ENCODE peak calls at places on chromosome 15, in eight cellular contexts. U is heart left ventricle, Q is H1, L is A549, J is psoas muscle, M is GM12865, B is fibroblast of pulmonary artery, S is skeletal muscle cell. R is an unnamed sample.

GRCh38 chr15:92809880-92810361 is 90.2 kb upstream of the CHD2 start:
- DNase-seq in U (no peak), Q (no peak), L (peak), J (no peak), M (peak), B (peak), S (no peak), R (no peak)

GRCh38 chr15:42996871-42997270 is 76.3 kb upstream of the TTBK2 start:
- DNase-seq in U (no peak), Q (peak), L (no peak), J (no peak), M (no peak), B (no peak), S (no peak), R (no peak)

GRCh38 chr15:71385026-71385425 is 269.8 kb downstream of the THSD4 start:
- DNase-seq in U (no peak), Q (no peak), L (no peak), J (no peak), M (no peak), B (peak), S (no peak), R (no peak)

GRCh38 chr15:90035095-90035834 is 34.1 kb downstream of the ZNF710 start:
- DNase-seq in U (peak), Q (no peak), L (peak), J (peak), M (no peak), B (peak), S (peak), R (peak)

GRCh38 chr15:57343018-57343417 is 33.3 kb upstream of the CGNL1 start:
- DNase-seq in U (no peak), Q (no peak), L (no peak), J (no peak), M (no peak), B (no peak), S (no peak), R (no peak)

GRCh38 chr15:94670436-94671034 is 439.2 kb downstream of the MCTP2 start:
- DNase-seq in U (no peak), Q (no peak), L (peak), J (no peak), M (peak), B (peak), S (no peak), R (no peak)

GRCh38 chr15:57205027-57205855 is 171.1 kb upstream of the CGNL1 start:
- DNase-seq in U (no peak), Q (no peak), L (no peak), J (no peak), M (no peak), B (no peak), S (no peak), R (no peak)

GRCh38 chr15:88904808-88905327 is 8.3 kb downstream of the MFGE8 start:
- DNase-seq in U (peak), Q (no peak), L (peak), J (peak), M (peak), B (peak), S (no peak), R (peak)

GRCh38 chr15:77376770-77377169 is 43.1 kb downstream of the PEAK1 start:
- DNase-seq in U (no peak), Q (no peak), L (no peak), J (no peak), M (no peak), B (no peak), S (no peak), R (no peak)

GRCh38 chr15:40320931-40321371 is 2.5 kb upstream of the INAFM2 start:
- DNase-seq in U (peak), Q (no peak), L (peak), J (no peak), M (peak), B (peak), S (no peak), R (no peak)

GRCh38 chr15:29522373-29523276 is 253.0 kb upstream of the NSMCE3 start:
- DNase-seq in U (no peak), Q (no peak), L (peak), J (no peak), M (no peak), B (no peak), S (no peak), R (no peak)

GRCh38 chr15:39261397-39261796 is 319.5 kb upstream of the THBS1 start:
- DNase-seq in U (no peak), Q (no peak), L (no peak), J (no peak), M (no peak), B (peak), S (no peak), R (no peak)

GRCh38 chr15:57134877-57135276 is 216.4 kb downstream of the TCF12 start:
- DNase-seq in U (no peak), Q (no peak), L (no peak), J (no peak), M (no peak), B (peak), S (no peak), R (no peak)

GRCh38 chr15:95872366-95872771 is 458.1 kb upstream of the NR2F2 start:
- DNase-seq in U (no peak), Q (no peak), L (no peak), J (no peak), M (no peak), B (peak), S (no peak), R (no peak)

GRCh38 chr15:36884404-36885335 is 215.7 kb downstream of the MEIS2 start:
- DNase-seq in U (no peak), Q (no peak), L (no peak), J (no peak), M (no peak), B (no peak), S (no peak), R (no peak)

GRCh38 chr15:36332301-36332700 is 247.1 kb upstream of the CDIN1 start:
- DNase-seq in U (no peak), Q (no peak), L (no peak), J (no peak), M (no peak), B (peak), S (no peak), R (no peak)

GRCh38 chr15:90911906-90912769 is 9.0 kb downstream of the MAN2A2 start:
- DNase-seq in U (no peak), Q (no peak), L (no peak), J (peak), M (no peak), B (no peak), S (no peak), R (no peak)

GRCh38 chr15:34984884-34985630 is 3.0 kb downstream of the ZNF770 start:
- DNase-seq in U (no peak), Q (no peak), L (no peak), J (peak), M (no peak), B (peak), S (no peak), R (no peak)

GRCh38 chr15:73688455-73688854 is 4.3 kb downstream of the CD276 start:
- DNase-seq in U (no peak), Q (no peak), L (no peak), J (peak), M (no peak), B (no peak), S (no peak), R (no peak)

GRCh38 chr15:68400066-68400456 is 31.9 kb downstream of the ITGA11 start:
- DNase-seq in U (no peak), Q (no peak), L (peak), J (no peak), M (no peak), B (no peak), S (no peak), R (no peak)

GRCh38 chr15:71448688-71449114 is 333.4 kb downstream of the THSD4 start:
- DNase-seq in U (peak), Q (peak), L (peak), J (no peak), M (peak), B (peak), S (peak), R (no peak)

GRCh38 chr15:29061746-29062660 is 176.2 kb downstream of the APBA2 start:
- DNase-seq in U (no peak), Q (no peak), L (no peak), J (no peak), M (no peak), B (no peak), S (no peak), R (no peak)

GRCh38 chr15:86336051-86336788 is 256.5 kb downstream of the AGBL1 start:
- DNase-seq in U (no peak), Q (no peak), L (no peak), J (no peak), M (no peak), B (no peak), S (peak), R (no peak)

GRCh38 chr15:40461958-40462357 is 8.8 kb upstream of the CHST14 start:
- DNase-seq in U (no peak), Q (no peak), L (no peak), J (peak), M (no peak), B (no peak), S (no peak), R (no peak)

GRCh38 chr15:40300771-40301170 is 7.0 kb downstream of the PLCB2 start:
- DNase-seq in U (no peak), Q (no peak), L (no peak), J (no peak), M (no peak), B (no peak), S (no peak), R (no peak)

GRCh38 chr15:68733666-68734065 is 87.0 kb downstream of the ANP32A start:
- DNase-seq in U (no peak), Q (no peak), L (no peak), J (no peak), M (no peak), B (no peak), S (no peak), R (no peak)

GRCh38 chr15:25670025-25670554 is 193.0 kb downstream of the ATP10A start:
- DNase-seq in U (peak), Q (peak), L (peak), J (peak), M (no peak), B (peak), S (no peak), R (peak)

GRCh38 chr15:43118829-43119228 is 13.0 kb upstream of the UBR1 start:
- DNase-seq in U (no peak), Q (no peak), L (no peak), J (no peak), M (peak), B (no peak), S (no peak), R (no peak)

GRCh38 chr15:70095387-70096214 is 2.1 kb downstream of the TLE3 start:
- DNase-seq in U (no peak), Q (no peak), L (no peak), J (peak), M (peak), B (no peak), S (no peak), R (no peak)

GRCh38 chr15:67068724-67069400 is 3.5 kb downstream of the SMAD3 start:
- DNase-seq in U (no peak), Q (no peak), L (no peak), J (no peak), M (peak), B (no peak), S (no peak), R (no peak)

GRCh38 chr15:63436872-63437375 is 55.3 kb upstream of the CA12 start:
- DNase-seq in U (peak), Q (no peak), L (peak), J (peak), M (peak), B (peak), S (peak), R (peak)

GRCh38 chr15:45719490-45719889 is 84.7 kb downstream of the SQOR start:
- DNase-seq in U (no peak), Q (no peak), L (no peak), J (no peak), M (no peak), B (peak), S (no peak), R (no peak)

GRCh38 chr15:79028411-79028964 is 62.1 kb downstream of the RASGRF1 start:
- DNase-seq in U (peak), Q (peak), L (peak), J (no peak), M (peak), B (peak), S (no peak), R (no peak)

GRCh38 chr15:62769604-62770003 is 272.9 kb upstream of the TPM1 start:
- DNase-seq in U (no peak), Q (no peak), L (no peak), J (no peak), M (no peak), B (peak), S (peak), R (no peak)

GRCh38 chr15:60656041-60656440 is 177.1 kb upstream of the ICE2 start:
- DNase-seq in U (no peak), Q (no peak), L (no peak), J (no peak), M (no peak), B (no peak), S (no peak), R (no peak)

GRCh38 chr15:60493166-60493565 is 14.2 kb upstream of the ICE2 start:
- DNase-seq in U (no peak), Q (no peak), L (no peak), J (no peak), M (no peak), B (no peak), S (no peak), R (no peak)

GRCh38 chr15:72230197-72231065 is 559 bp downstream of the PKM start:
- DNase-seq in U (peak), Q (peak), L (peak), J (peak), M (peak), B (peak), S (peak), R (peak)

GRCh38 chr15:48250640-48251076 is 44.6 kb downstream of the SLC12A1 start:
- DNase-seq in U (peak), Q (peak), L (peak), J (no peak), M (peak), B (peak), S (peak), R (no peak)

GRCh38 chr15:51077565-51078153 is 17.0 kb downstream of the TNFAIP8L3 start:
- DNase-seq in U (peak), Q (peak), L (no peak), J (peak), M (peak), B (peak), S (no peak), R (peak)

GRCh38 chr15:51075364-51075763 is 19.3 kb downstream of the TNFAIP8L3 start:
- DNase-seq in U (peak), Q (no peak), L (no peak), J (no peak), M (no peak), B (no peak), S (no peak), R (peak)

GRCh38 chr15:51076898-51077564 is 17.7 kb downstream of the TNFAIP8L3 start:
- DNase-seq in U (peak), Q (no peak), L (no peak), J (peak), M (peak), B (peak), S (no peak), R (peak)

GRCh38 chr15:51074926-51075325 is 19.8 kb downstream of the TNFAIP8L3 start:
- DNase-seq in U (no peak), Q (no peak), L (no peak), J (no peak), M (no peak), B (no peak), S (no peak), R (no peak)

DNA sequence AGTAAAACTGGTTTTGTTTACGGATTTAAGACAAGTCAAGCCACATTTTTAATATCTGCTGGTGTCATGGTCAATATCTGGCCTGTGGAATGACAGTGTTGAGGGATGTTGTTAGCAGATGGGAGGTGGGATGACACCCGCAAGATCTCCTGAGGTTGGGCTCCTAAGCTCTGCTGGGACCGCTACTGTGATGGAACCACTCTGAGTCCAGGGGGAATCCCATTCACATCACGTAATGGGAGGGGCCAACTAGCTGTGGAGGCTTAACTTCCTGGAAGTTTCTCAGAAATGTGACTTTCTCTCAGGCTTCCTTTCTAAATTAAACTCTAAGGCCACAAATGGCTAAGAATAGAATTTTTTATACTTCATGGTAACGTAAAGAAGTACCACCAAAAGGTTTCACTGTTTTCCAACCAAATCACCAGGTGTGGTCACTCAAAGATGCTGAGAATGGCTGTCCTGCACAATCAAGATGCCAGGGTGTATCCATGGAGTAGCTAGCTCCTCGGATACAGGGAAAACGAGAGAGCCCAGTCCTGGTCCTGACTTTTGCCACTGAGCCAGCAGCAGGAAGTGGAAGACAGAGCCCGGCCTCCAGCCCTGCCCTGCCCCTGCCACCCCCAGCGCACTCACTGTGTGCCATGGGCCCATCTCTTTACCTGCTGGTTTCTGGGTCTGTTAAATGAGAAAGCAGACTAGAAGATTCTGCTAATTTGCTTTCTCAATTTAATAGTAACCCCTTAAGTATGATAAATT is 18.4 kb downstream of the TNFAIP8L3 start:
- DNase-seq in U (no peak), Q (no peak), L (no peak), J (no peak), M (peak), B (no peak), S (no peak), R (no peak)
- H3K4me3 ChIP-seq in U (no peak), Q (no peak), L (no peak), J (no peak), M (no peak), B (no peak), S (no peak), R (no peak)

GRCh38 chr15:32861741-32862140 is 143.9 kb downstream of the GREM1 start:
- DNase-seq in U (peak), Q (no peak), L (no peak), J (peak), M (peak), B (no peak), S (peak), R (no peak)
- H3K4me3 ChIP-seq in U (peak), Q (no peak), L (no peak), J (peak), M (peak), B (no peak), S (no peak), R (peak)

DNA sequence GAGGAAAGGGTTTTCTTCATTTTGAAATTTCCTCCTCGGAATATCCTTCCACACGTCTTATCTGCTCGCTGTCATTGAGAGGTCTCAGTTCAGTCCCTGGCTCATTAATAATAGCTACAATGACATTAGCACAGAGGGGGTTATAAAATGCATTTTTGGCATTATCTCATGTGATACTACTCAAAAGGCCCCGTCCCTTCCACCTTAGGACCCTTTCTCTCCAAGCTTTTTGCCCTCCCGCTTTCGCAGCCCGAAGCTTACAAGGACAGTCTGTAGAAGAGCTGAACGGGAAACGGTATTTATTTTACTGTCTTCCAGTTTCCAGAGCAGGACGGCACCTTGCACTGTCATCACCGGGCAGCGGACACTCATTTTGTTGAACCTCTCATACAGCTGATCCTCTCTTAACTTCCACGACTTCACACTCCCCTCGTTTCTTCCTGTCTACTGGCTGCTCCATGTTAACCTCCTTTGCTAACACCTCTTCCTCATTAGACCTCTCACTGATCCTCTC is 5.6 kb upstream of the PLEKHO2 start:
- DNase-seq in U (no peak), Q (no peak), L (no peak), J (no peak), M (no peak), B (no peak), S (no peak), R (no peak)
- H3K4me3 ChIP-seq in U (peak), Q (peak), L (no peak), J (peak), M (no peak), B (peak), S (peak), R (peak)

GRCh38 chr15:75751116-75751875 is 38.6 kb upstream of the CSPG4 start:
- DNase-seq in U (no peak), Q (no peak), L (no peak), J (no peak), M (no peak), B (no peak), S (no peak), R (no peak)
- H3K4me3 ChIP-seq in U (no peak), Q (no peak), L (no peak), J (no peak), M (no peak), B (no peak), S (no peak), R (no peak)

GRCh38 chr15:41949400-41950126 is 22.8 kb downstream of the EHD4 start:
- DNase-seq in U (no peak), Q (no peak), L (no peak), J (no peak), M (no peak), B (no peak), S (no peak), R (no peak)

GRCh38 chr15:41948499-41948898 is 23.9 kb downstream of the EHD4 start:
- DNase-seq in U (no peak), Q (no peak), L (no peak), J (peak), M (no peak), B (no peak), S (no peak), R (no peak)

GRCh38 chr15:41950505-41950904 is 21.9 kb downstream of the EHD4 start:
- DNase-seq in U (no peak), Q (no peak), L (no peak), J (no peak), M (no peak), B (no peak), S (no peak), R (no peak)

GRCh38 chr15:41951571-41951970 is 20.8 kb downstream of the EHD4 start:
- DNase-seq in U (no peak), Q (no peak), L (no peak), J (no peak), M (no peak), B (no peak), S (no peak), R (no peak)

GRCh38 chr15:41950127-41950483 is 22.3 kb downstream of the EHD4 start:
- DNase-seq in U (no peak), Q (no peak), L (no peak), J (no peak), M (no peak), B (no peak), S (no peak), R (no peak)
- H3K4me3 ChIP-seq in U (no peak), Q (no peak), L (no peak), J (no peak), M (no peak), B (no peak), S (no peak), R (peak)

DNA sequence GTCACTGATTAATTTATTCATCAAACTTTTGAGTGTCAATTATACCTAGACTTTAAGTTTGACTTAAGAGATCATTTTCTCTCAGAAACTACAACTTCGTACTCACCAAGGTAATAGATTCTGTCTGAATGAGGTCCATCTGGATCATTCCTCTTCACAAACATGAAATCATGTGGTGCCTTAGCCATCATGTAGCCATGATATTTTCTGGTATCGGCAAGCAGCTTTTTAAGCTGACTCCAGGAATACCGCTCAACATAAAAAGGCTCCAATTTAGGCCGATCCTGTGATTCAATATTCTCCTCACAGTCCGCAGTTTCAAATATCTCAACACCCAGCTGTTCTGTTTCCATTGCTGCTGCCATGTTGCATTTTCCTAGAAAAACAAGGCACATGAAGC is 5.3 kb downstream of the DPP8 start:
- DNase-seq in U (no peak), Q (no peak), L (no peak), J (no peak), M (no peak), B (no peak), S (no peak), R (no peak)
- H3K4me3 ChIP-seq in U (peak), Q (no peak), L (no peak), J (peak), M (no peak), B (peak), S (no peak), R (peak)